ENCODE peak calls at places on chromosomes 11 and 22, in six cellular contexts. A, Y, D, V, B and K are unnamed samples.
A peak's percentile ranks its signal among the peaks of the same experiment; 100 is the strongest.

GRCh38 chr11:35491231-35491871 is 34.1 kb downstream of the PAMR1 start:
- DNase-seq in V (no peak), A (no peak), D (no peak), Y (no peak), B (peak; percentile 30), K (no peak)

GRCh38 chr22:33438273-33438672 is 380.1 kb upstream of the SYN3 start:
- DNase-seq in D (peak; percentile 74), A (no peak), Y (no peak), B (peak; percentile 99), V (no peak), K (peak; percentile 58)

GRCh38 chr11:78390809-78391208 is 26.8 kb downstream of the GAB2 start:
- DNase-seq in Y (no peak), A (no peak), D (no peak), B (no peak), V (no peak), K (no peak)

GRCh38 chr22:30781271-30781875 is 86.7 kb downstream of the OSBP2 start:
- DNase-seq in B (peak; percentile 40), A (no peak), V (no peak), Y (no peak), D (no peak), K (peak; percentile 49)

GRCh38 chr11:11313426-11313825 is 39.6 kb downstream of the CSNK2A3 start:
- DNase-seq in A (no peak), V (peak; percentile 55), D (no peak), B (peak; percentile 100), Y (no peak), K (peak; percentile 100)

GRCh38 chr11:46332568-46333128 is 14.6 kb upstream of the DGKZ start:
- DNase-seq in D (no peak), Y (no peak), V (no peak), A (peak; percentile 58), B (no peak), K (no peak)

GRCh38 chr11:73942030-73942429 is 8.8 kb upstream of the DNAJB13 start:
- DNase-seq in V (no peak), Y (no peak), D (no peak), B (no peak), A (no peak), K (no peak)

GRCh38 chr11:83220279-83220678 is 26.8 kb downstream of the ANKRD42 start:
- DNase-seq in D (no peak), B (no peak), Y (no peak), V (no peak), A (no peak), K (peak; percentile 7)

GRCh38 chr11:128482512-128483191 is 104.7 kb downstream of the ETS1 start:
- DNase-seq in Y (no peak), D (peak; percentile 77), B (no peak), A (no peak), V (no peak), K (no peak)

GRCh38 chr11:69455969-69456368 is 25.5 kb upstream of the LINC01488 start:
- DNase-seq in V (no peak), B (no peak), D (no peak), Y (no peak), A (no peak), K (no peak)

GRCh38 chr11:64772318-64773018 is 5.9 kb downstream of the SF1 start:
- DNase-seq in A (no peak), B (no peak), Y (no peak), D (no peak), V (no peak), K (no peak)

GRCh38 chr22:25202290-25202921 is 2.7 kb downstream of the CRYBB3 start:
- DNase-seq in B (peak; percentile 40), V (peak; percentile 45), A (peak; percentile 53), D (no peak), Y (no peak), K (peak; percentile 60)

GRCh38 chr11:122920579-122920978 is 38.0 kb downstream of the JHY start:
- DNase-seq in B (no peak), Y (no peak), D (no peak), A (no peak), V (peak; percentile 49), K (no peak)

GRCh38 chr11:120324932-120325810 is at the start of gene TLCD5:
- DNase-seq in V (no peak), B (no peak), Y (no peak), D (peak; percentile 76), A (peak; percentile 23), K (peak; percentile 53)

GRCh38 chr11:44309483-44310197 is at the start of gene ALX4:
- DNase-seq in V (no peak), A (no peak), B (no peak), D (no peak), Y (no peak), K (peak; percentile 33)

GRCh38 chr11:125224391-125225015 is 60.0 kb downstream of the PKNOX2 start:
- DNase-seq in A (no peak), D (peak; percentile 68), B (no peak), Y (no peak), V (no peak), K (peak; percentile 27)

GRCh38 chr11:125609545-125609944 is 15.4 kb upstream of the CHEK1 start:
- DNase-seq in A (no peak), D (no peak), B (no peak), Y (no peak), V (no peak), K (no peak)

GRCh38 chr11:130439876-130440275 is 8.6 kb upstream of the ADAMTS15 start:
- DNase-seq in B (no peak), A (no peak), Y (no peak), D (no peak), V (no peak), K (no peak)

GRCh38 chr22:19750666-19751490 is 9.7 kb upstream of the TBX1 start:
- DNase-seq in A (no peak), Y (no peak), V (no peak), B (peak; percentile 72), D (no peak), K (peak; percentile 72)

GRCh38 chr22:23079814-23080521 is 9.6 kb downstream of the GNAZ start:
- DNase-seq in D (no peak), Y (no peak), V (no peak), A (no peak), B (no peak), K (no peak)

GRCh38 chr11:87290304-87290922 is 252.7 kb downstream of the TMEM135 start:
- DNase-seq in Y (no peak), V (no peak), B (peak; percentile 58), D (no peak), A (no peak), K (peak; percentile 63)

GRCh38 chr11:110199184-110199981 is 97.0 kb downstream of the RDX start:
- DNase-seq in B (peak; percentile 62), D (no peak), V (peak; percentile 27), A (no peak), Y (peak; percentile 70), K (peak; percentile 81)

GRCh38 chr11:35178862-35179261 is 39.9 kb downstream of the CD44 start:
- DNase-seq in Y (no peak), D (no peak), B (peak; percentile 75), V (no peak), A (no peak), K (peak; percentile 92)

GRCh38 chr22:48357961-48358360 is 1469.7 kb downstream of the BRD1 start:
- DNase-seq in A (no peak), V (no peak), Y (no peak), D (peak; percentile 14), B (no peak), K (no peak)
- TF ChIP-seq CTCF in A (no peak), V (no peak), Y (no peak), D (no peak), B (no peak), K (no peak)

DNA sequence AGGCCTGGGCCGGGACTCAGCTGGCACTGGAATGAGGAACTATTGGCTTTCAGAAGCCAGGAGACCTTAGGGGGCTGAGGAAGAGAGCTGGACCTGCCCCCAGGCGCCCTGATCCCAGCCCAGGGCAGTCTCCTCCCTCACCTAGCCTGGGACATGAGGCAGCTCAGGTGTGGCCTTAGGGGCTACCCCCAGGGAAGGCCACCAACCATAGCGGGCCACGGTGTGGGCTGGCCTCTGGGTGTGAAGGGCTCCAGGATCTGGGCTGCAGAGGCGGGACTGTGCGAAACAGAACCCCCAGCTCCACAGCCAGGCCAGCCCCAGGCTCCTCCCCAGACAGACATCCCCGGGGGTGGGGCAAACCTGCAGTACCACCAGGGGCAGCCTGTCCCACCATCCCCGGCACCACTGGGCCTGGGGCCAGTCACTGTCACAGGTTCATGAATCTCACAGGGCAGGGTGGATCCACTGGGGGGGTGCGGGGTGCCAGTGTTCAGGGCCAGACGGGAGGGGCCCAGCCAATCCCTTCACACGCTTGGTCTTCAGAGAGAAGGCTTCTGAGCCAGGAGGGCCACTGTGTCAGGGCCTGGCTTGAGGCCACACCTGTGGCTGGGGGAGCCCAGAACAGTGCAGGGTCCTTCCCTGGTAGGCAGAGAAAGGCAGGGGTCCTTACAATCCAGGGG is 3.5 kb downstream of the PLXNB2 start:
- DNase-seq in V (peak; percentile 67), B (peak; percentile 37), Y (peak; percentile 77), A (no peak), D (peak; percentile 88), K (peak; percentile 57)
- H3K4me3 ChIP-seq in V (no peak overlapping the region), B (peak overlapping the region; percentile 21), Y (no peak overlapping the region), A (no peak overlapping the region), D (no peak overlapping the region), K (peak overlapping the region; percentile 29)

GRCh38 chr22:26825960-26826359 is 168.6 kb downstream of the MIAT start:
- DNase-seq in A (no peak), V (no peak), D (no peak), Y (no peak), B (no peak), K (no peak)

GRCh38 chr22:26821854-26822253 is 164.5 kb downstream of the MIAT start:
- DNase-seq in V (no peak), Y (no peak), D (no peak), B (no peak), A (no peak), K (no peak)

GRCh38 chr22:26826431-26826935 is 169.1 kb downstream of the MIAT start:
- DNase-seq in B (no peak), A (no peak), V (no peak), Y (no peak), D (no peak), K (no peak)

GRCh38 chr22:26823966-26824365 is 166.6 kb downstream of the MIAT start:
- DNase-seq in A (no peak), Y (no peak), B (no peak), D (no peak), V (no peak), K (no peak)

GRCh38 chr22:26822300-26822699 is 164.9 kb downstream of the MIAT start:
- DNase-seq in Y (no peak), A (no peak), D (no peak), B (no peak), V (no peak), K (no peak)
- TF ChIP-seq CTCF in Y (no peak), A (no peak), D (no peak), B (no peak), V (no peak), K (no peak)

DNA sequence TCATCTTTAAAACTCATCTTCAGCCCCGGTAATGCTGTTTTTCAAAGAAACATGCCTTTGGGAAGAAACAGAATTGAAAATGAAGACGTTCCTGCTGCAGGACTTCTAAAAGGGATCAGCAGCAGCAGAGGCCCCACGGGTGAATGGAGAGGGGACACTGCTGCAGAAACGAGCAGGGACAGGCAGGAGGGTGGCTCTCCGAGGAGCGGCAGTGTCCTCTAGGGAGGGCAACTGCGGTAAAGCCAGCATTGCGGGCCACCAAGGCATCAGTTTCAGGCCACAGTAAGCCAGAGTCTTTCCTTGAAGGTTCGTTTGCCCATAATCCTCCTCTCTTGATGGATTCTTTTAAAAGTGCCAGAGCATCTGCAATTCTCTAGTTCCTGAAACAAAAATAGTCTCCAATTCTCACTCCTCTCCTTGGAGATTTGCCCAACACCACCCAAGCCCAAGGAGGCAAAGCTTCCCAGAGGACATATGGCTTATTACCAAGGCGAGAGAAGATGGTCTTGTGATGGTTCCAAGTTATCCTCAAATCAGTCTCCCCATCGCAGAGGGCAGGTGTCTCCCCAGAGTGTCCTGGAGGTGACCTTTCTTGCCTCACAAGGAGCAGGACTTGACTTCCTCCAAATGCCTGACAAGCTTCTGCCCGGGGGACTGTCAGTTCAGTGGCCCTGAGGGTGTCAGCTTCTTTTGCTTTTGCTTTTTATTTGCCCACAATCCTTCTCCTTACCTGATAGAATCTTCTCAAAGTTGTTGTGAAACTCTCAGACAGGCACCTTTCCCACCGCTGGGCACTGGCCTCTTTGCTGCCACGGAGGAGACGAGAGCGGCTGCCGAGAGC is 341.1 kb upstream of the B3GAT1 start:
- DNase-seq in V (peak; percentile 18), D (no peak), A (no peak), B (no peak), Y (no peak), K (no peak)
- H3K4me3 ChIP-seq in V (no peak overlapping the region), D (no peak overlapping the region), A (no peak overlapping the region), B (no peak overlapping the region), Y (no peak overlapping the region), K (no peak overlapping the region)